ENCODE peak calls at places on chromosomes 3 and 15, in four cellular contexts. G is brain microvascular endothelial cell; A is GM23248; R is CD4-positive, alpha-beta memory T cell. T is an unnamed sample.
A peak's percentile ranks its signal among the peaks of the same experiment; 100 is the strongest.

GRCh38 chr3:153291052-153291689 is 129.1 kb downstream of the RAP2B start:
- DNase-seq in R (peak; percentile 21), G (peak; percentile 32), A (peak; percentile 50), T (no peak)

GRCh38 chr3:48492461-48493202 is 11.3 kb downstream of the SHISA5 start:
- DNase-seq in G (no peak), A (no peak), R (no peak), T (no peak)

GRCh38 chr15:74451861-74452835 is 8.8 kb downstream of the UBL7 start:
- DNase-seq in R (no peak), G (no peak), A (no peak), T (no peak)

GRCh38 chr3:43998841-43999805 is 242.6 kb upstream of the TOPAZ1 start:
- DNase-seq in R (no peak), A (peak; percentile 64), G (peak; percentile 31), T (no peak)

GRCh38 chr15:49225572-49226281 is 55.7 kb downstream of the GALK2 start:
- DNase-seq in A (peak; percentile 18), G (peak; percentile 43), R (no peak), T (no peak)

GRCh38 chr3:52314495-52314894 is 1.6 kb upstream of the DNAH1 start:
- DNase-seq in R (no peak), A (peak; percentile 13), G (no peak), T (no peak)

GRCh38 chr3:32872487-32873382 is 54.9 kb downstream of the TRIM71 start:
- DNase-seq in R (no peak), A (peak; percentile 31), G (no peak), T (no peak)

GRCh38 chr3:127486337-127486944 is 104.1 kb downstream of the TPRA1 start:
- DNase-seq in G (no peak), R (no peak), A (no peak), T (no peak)

GRCh38 chr3:88180398-88180999 is 30.7 kb downstream of the C3orf38 start:
- DNase-seq in A (peak; percentile 62), G (peak; percentile 54), R (peak; percentile 29), T (peak; percentile 16)

GRCh38 chr3:135231646-135232625 is 436.9 kb downstream of the EPHB1 start:
- DNase-seq in G (no peak), A (no peak), R (no peak), T (no peak)

GRCh38 chr3:45553469-45553974 is 41.0 kb upstream of the LIMD1 start:
- DNase-seq in A (peak; percentile 60), G (peak; percentile 25), R (no peak), T (no peak)

GRCh38 chr3:158718490-158719170 is 13.6 kb downstream of the RARRES1 start:
- DNase-seq in R (no peak), G (peak; percentile 95), A (peak; percentile 84), T (no peak)

GRCh38 chr3:66066963-66067617 is 28.4 kb upstream of the MAGI1 start:
- DNase-seq in G (no peak), A (no peak), R (no peak), T (no peak)

GRCh38 chr3:134357914-134358811 is 16.1 kb downstream of the AMOTL2 start:
- DNase-seq in G (peak; percentile 92), R (no peak), A (peak; percentile 93), T (no peak)

GRCh38 chr3:135911106-135911505 is 54.4 kb upstream of the PPP2R3A start:
- DNase-seq in A (no peak), G (no peak), R (no peak), T (no peak)

GRCh38 chr3:131535131-131535530 is 32.4 kb upstream of the MRPL3 start:
- DNase-seq in G (no peak), R (no peak), A (peak; percentile 90), T (no peak)

GRCh38 chr3:174700736-174701135 is 158.4 kb upstream of the NAALADL2 start:
- DNase-seq in R (no peak), G (no peak), A (no peak), T (no peak)

GRCh38 chr15:63076136-63077005 is 33.8 kb downstream of the TPM1 start:
- DNase-seq in R (no peak), A (no peak), G (no peak), T (no peak)

GRCh38 chr3:150083653-150084037 is 113.0 kb upstream of the PFN2 start:
- DNase-seq in A (peak; percentile 75), G (no peak), R (no peak), T (no peak)

GRCh38 chr3:50156991-50157493 is 1.9 kb downstream of the SEMA3F start:
- DNase-seq in R (no peak), G (no peak), A (peak; percentile 42), T (no peak)
- H3K4me3 ChIP-seq in R (no peak overlapping the region), G (peak overlapping the region; percentile 43), A (peak overlapping the region; percentile 59), T (no peak overlapping the region)

GRCh38 chr15:92887869-92888268 is 12.3 kb upstream of the CHD2 start:
- DNase-seq in A (no peak), R (no peak), G (no peak), T (no peak)
- H3K27ac ChIP-seq in A (peak overlapping the region; percentile 95), R (peak overlapping the region; percentile 54), G (no peak overlapping the region), T (no peak overlapping the region)

GRCh38 chr3:10011644-10012043 is 14.6 kb upstream of the FANCD2 start:
- DNase-seq in R (no peak), A (peak; percentile 47), G (no peak), T (no peak)
- H3K4me3 ChIP-seq in R (no peak overlapping the region), A (peak overlapping the region; percentile 76), G (no peak overlapping the region), T (no peak overlapping the region)

GRCh38 chr3:129240436-129240835 is 9.0 kb upstream of the COPG1 start:
- DNase-seq in A (peak; percentile 85), R (no peak), G (no peak), T (no peak)

GRCh38 chr3:129249284-129250065 is at the start of gene COPG1:
- DNase-seq in R (peak; percentile 91), A (peak; percentile 92), G (peak; percentile 84), T (peak; percentile 88)

GRCh38 chr3:129246636-129247035 is 2.8 kb upstream of the COPG1 start:
- DNase-seq in G (no peak), R (no peak), A (no peak), T (no peak)

GRCh38 chr3:129248286-129248979 is 973 bp upstream of the COPG1 start:
- DNase-seq in R (no peak), A (peak; percentile 29), G (no peak), T (no peak)

GRCh38 chr3:129245141-129245540 is 4.3 kb upstream of the COPG1 start:
- DNase-seq in A (peak; percentile 49), R (no peak), G (no peak), T (no peak)
- H3K27ac ChIP-seq in A (peak overlapping the region; percentile 50), R (no peak overlapping the region), G (peak overlapping the region; percentile 10), T (no peak overlapping the region)

GRCh38 chr3:177946965-177947364 is 589.3 kb upstream of the KCNMB2 start:
- DNase-seq in A (peak; percentile 55), R (no peak), G (no peak), T (no peak)
- H3K4me3 ChIP-seq in A (no peak overlapping the region), R (no peak overlapping the region), G (no peak overlapping the region), T (no peak overlapping the region)

GRCh38 chr3:187290561-187290960 is 976 bp downstream of the MASP1 start:
- DNase-seq in R (no peak), A (peak; percentile 45), G (no peak), T (no peak)

GRCh38 chr3:187292631-187293513 is 1.3 kb upstream of the MASP1 start:
- DNase-seq in A (peak; percentile 72), G (peak; percentile 4), R (no peak), T (no peak)

GRCh38 chr3:187292186-187292585 is 649 bp upstream of the MASP1 start:
- DNase-seq in G (no peak), R (no peak), A (peak; percentile 70), T (no peak)

GRCh38 chr3:187291001-187291511 is 481 bp downstream of the MASP1 start:
- DNase-seq in G (peak; percentile 24), R (no peak), A (peak; percentile 82), T (no peak)

GRCh38 chr3:187291512-187292132 is at the start of gene MASP1:
- DNase-seq in A (peak; percentile 59), R (no peak), G (peak; percentile 5), T (no peak)
- H3K27ac ChIP-seq in A (peak within 1 kb of the TSS; percentile 88), R (no peak within 1 kb of the TSS), G (no peak within 1 kb of the TSS), T (no peak within 1 kb of the TSS)

DNA sequence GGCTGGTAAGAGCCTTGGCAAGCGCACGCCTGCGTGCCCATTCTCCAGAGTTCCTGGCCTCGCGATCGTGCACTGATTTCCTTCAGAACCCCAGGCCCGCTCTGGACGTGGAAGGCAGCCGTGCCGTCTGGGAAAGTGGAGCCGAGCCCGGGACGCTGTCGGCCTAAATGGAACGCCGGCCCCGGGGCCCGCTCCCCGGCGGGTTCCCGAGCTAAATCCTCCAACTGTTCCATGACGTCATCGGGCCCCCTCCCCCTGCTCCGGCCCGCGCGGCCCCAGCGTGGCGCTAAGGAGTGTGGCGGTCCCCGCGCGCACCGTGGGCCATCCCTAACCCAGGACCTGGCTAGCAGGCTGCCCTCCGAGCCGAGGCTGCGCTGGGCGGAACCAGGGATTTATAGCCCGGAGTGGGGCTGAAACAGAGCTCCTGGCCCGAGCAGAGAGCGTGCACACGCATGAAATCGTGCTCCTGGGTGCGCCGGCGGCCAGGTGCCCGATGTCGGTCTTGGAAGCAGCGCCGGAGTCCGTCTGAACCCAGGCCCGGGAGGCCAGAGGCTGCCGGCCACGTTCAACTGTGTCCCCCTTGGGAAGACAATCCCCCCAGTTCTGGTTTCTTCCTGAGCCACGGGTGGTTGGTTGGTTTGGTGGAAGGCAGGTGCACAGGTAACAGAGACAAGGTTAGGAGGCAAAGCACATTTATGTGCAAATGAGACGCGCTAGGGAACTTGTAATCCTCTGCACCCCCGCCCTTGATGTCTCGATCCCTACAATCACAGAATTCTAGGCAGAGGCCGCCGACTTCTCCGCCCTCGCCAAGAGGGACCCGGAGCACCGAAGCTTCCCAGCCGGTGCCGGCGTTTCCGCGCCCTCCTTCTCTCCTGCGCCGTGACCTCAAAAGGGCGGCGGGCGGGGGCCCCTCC is 84.9 kb upstream of the ETV5 start:
- DNase-seq in G (no peak), R (no peak), A (peak; percentile 4), T (no peak)
- H3K4me3 ChIP-seq in G (peak overlapping the region; percentile 39), R (no peak overlapping the region), A (no peak overlapping the region), T (no peak overlapping the region)

DNA sequence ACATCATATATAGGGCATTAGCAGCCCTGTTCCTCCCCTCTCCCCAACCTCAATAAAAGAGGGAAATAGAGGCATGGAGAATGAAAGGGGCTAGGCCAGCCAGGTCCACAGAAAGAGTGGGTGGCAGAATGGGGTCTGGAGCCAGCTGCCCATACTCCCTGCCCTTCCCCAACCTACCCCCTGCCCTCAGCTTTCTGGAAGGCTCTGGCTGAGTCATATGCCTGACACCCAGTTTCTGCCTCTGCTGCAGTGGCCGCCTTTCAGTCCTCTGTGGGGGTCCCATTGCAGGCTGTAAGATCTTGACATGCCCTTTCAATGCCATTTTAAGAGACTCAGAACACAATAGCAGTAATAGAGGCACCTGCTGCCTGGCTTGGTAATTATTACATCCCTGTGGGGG is 95.7 kb downstream of the LINGO1 start:
- DNase-seq in A (no peak), R (no peak), G (no peak), T (no peak)
- H3K27ac ChIP-seq in A (no peak overlapping the region), R (no peak overlapping the region), G (no peak overlapping the region), T (no peak overlapping the region)

T was measured in CD8-positive, alpha-beta memory T cell.